ENCODE peak calls at places on chromosomes 6 and 20, in ten cellular contexts. F is keratinocyte; N is fibroblast of lung; P is CD8-positive, alpha-beta T cell; D is spleen; L is dorsolateral prefrontal cortex; S is heart left ventricle; X is pancreas; C is tibial artery; U is AG04450. Q is an unnamed sample. For H3K27me3, the result is how much of the 10 kb centered on the place peaks cover.

GRCh38 chr20:9215539-9215938 is 146.7 kb downstream of the PLCB4 start:
- DNase-seq in F (no peak), N (no peak), P (no peak), D (no peak), L (no peak), S (no peak), X (no peak), C (no peak), U (no peak), Q (no peak)

GRCh38 chr6:156828280-156828703 is 51.1 kb downstream of the ARID1B start:
- DNase-seq in F (peak), N (peak), P (no peak), D (no peak), L (no peak), S (peak), X (no peak), C (no peak), U (peak), Q (no peak)

GRCh38 chr6:15423286-15423957 is 177.6 kb downstream of the JARID2 start:
- DNase-seq in F (no peak), N (peak), P (no peak), D (no peak), L (no peak), S (no peak), X (no peak), C (no peak), U (no peak), Q (no peak)

GRCh38 chr20:137668-138131 is 4.7 kb upstream of the DEFB126 start:
- DNase-seq in F (no peak), N (no peak), P (no peak), D (no peak), L (no peak), S (no peak), X (no peak), C (no peak), U (no peak), Q (no peak)

GRCh38 chr6:11908706-11909105 is 103.4 kb upstream of the HIVEP1 start:
- DNase-seq in F (no peak), N (no peak), P (no peak), D (no peak), L (no peak), S (no peak), X (no peak), C (no peak), U (no peak), Q (no peak)

GRCh38 chr20:42392417-42392816 is 774.2 kb upstream of the CHD6 start:
- DNase-seq in F (no peak), N (no peak), P (no peak), D (no peak), L (no peak), S (no peak), X (no peak), C (no peak), U (no peak), Q (no peak)

GRCh38 chr20:29408034-29408695 is 1849.3 kb upstream of the DEFB115 start:
- DNase-seq in F (no peak), N (no peak), P (no peak), D (no peak), L (no peak), S (no peak), X (peak), C (no peak), U (no peak), Q (no peak)

GRCh38 chr6:38092462-38092861 is 272.9 kb downstream of the ZFAND3 start:
- DNase-seq in F (no peak), N (no peak), P (no peak), D (no peak), L (no peak), S (no peak), X (no peak), C (no peak), U (no peak), Q (no peak)

GRCh38 chr6:5126214-5126613 is 41.1 kb downstream of the PPP1R3G start:
- DNase-seq in F (no peak), N (peak), P (no peak), D (no peak), L (no peak), S (no peak), X (no peak), C (no peak), U (peak), Q (no peak)

GRCh38 chr6:24522090-24522820 is 27.5 kb downstream of the ALDH5A1 start:
- DNase-seq in F (no peak), N (peak), P (no peak), D (no peak), L (no peak), S (no peak), X (no peak), C (no peak), U (no peak), Q (no peak)

GRCh38 chr6:45930419-45931059 is 85.1 kb downstream of the CLIC5 start:
- DNase-seq in F (no peak), N (peak), P (peak), D (peak), L (peak), S (peak), X (peak), C (peak), U (peak), Q (peak)

GRCh38 chr20:57432874-57433491 is 41.8 kb downstream of the RBM38 start:
- DNase-seq in F (no peak), N (peak), P (peak), D (peak), L (no peak), S (peak), X (peak), C (peak), U (no peak), Q (no peak)

GRCh38 chr20:16575390-16576140 is 2.3 kb upstream of the KIF16B start:
- DNase-seq in F (no peak), N (no peak), P (no peak), D (no peak), L (no peak), S (no peak), X (no peak), C (no peak), U (no peak), Q (no peak)

GRCh38 chr20:35610833-35611427 is 4.7 kb upstream of the SPAG4 start:
- DNase-seq in F (no peak), N (no peak), P (no peak), D (no peak), L (no peak), S (no peak), X (no peak), C (no peak), U (no peak), Q (no peak)

DNA sequence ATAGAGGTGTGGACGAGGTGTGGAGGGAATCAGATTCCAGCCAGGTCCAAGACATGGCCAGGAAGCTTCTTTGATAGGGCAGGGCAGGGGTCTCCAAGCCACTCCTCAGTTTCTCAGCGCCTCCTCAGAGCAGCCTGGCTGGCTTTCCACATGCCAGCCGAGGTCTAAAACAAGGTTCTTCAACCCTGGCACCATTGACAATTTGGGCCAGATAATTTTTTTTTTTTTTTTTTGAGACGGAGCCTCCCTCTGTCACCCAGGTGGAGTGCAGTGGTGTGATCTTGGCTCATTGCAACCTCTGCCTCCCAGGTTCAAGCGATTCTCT is 21.3 kb upstream of the CHMP4B start:
- DNase-seq in F (no peak), N (no peak), P (no peak), D (no peak), L (no peak), S (no peak), X (no peak), C (no peak), U (no peak), Q (no peak)
- H3K27ac ChIP-seq in F (no peak), N (no peak), P (no peak), D (no peak), L (no peak), S (no peak), X (peak), C (no peak), U (no peak), Q (no peak)

DNA sequence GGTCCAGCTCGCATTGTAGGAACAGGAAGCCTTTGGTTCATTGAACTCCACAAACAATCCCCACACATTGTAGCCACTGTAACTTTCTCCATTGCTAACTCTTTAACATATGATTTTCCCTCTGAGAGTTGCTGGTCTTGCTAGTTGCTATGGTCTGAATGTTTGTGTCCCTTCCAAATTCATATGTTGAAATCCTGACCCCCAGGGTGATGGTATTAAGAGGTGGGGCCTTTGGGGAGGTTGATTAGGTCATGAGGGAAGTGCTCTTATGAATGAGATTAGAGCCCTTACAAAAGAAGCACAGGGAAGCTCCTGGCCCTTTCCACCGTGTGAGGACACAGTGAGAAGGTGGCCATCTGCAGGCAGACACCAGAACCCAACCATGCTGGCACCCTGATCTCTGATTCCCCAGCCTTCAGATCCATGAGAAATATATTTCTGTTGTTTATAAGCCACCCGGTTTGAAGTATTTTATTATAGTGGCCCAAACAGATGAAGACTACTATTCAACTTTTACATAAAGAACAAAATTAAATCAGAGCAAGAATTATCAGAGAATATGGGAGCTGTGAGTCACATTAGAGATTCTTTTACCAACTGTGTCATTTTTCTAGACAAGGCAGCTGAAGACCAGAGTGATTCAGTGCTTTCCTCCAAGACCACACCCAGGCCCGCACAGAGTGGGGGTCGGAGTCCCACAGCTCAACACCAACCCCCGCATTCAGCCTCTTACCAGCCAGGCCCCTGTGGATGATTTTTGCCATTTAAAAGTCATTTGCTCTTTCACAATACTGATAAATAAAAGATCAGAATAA is 143.0 kb downstream of the SAMD5 start:
- DNase-seq in F (no peak), N (peak), P (no peak), D (no peak), L (no peak), S (peak), X (no peak), C (no peak), U (no peak), Q (no peak)
- TF ChIP-seq CTCF in F (peak), N (peak), P (no peak), D (no peak), L (no peak), S (peak), X (no peak), C (no peak), U (peak), Q (no peak)

GRCh38 chr6:9612489-9612888 is 802.4 kb downstream of the TFAP2A start:
- DNase-seq in F (no peak), N (peak), P (no peak), D (no peak), L (no peak), S (no peak), X (no peak), C (no peak), U (no peak), Q (no peak)
- H3K27me3 ChIP-seq in F (under half), N (under half), P (under half), D (under half), L (under half), S (under half), X (under half), C (under half), U (under half), Q (under half)

GRCh38 chr20:50533464-50533863 is 23.3 kb downstream of the PTPN1 start:
- DNase-seq in F (no peak), N (no peak), P (no peak), D (no peak), L (no peak), S (no peak), X (no peak), C (no peak), U (no peak), Q (no peak)
- H3K27ac ChIP-seq in F (no peak), N (no peak), P (no peak), D (no peak), L (no peak), S (no peak), X (no peak), C (no peak), U (peak), Q (no peak)

GRCh38 chr6:97705568-97705967 is 422.6 kb upstream of the MMS22L start:
- DNase-seq in F (no peak), N (peak), P (no peak), D (no peak), L (no peak), S (no peak), X (no peak), C (no peak), U (no peak), Q (no peak)
- TF ChIP-seq CTCF in F (peak), N (peak), P (no peak), D (no peak), L (peak), S (no peak), X (no peak), C (no peak), U (peak), Q (no peak)

DNA sequence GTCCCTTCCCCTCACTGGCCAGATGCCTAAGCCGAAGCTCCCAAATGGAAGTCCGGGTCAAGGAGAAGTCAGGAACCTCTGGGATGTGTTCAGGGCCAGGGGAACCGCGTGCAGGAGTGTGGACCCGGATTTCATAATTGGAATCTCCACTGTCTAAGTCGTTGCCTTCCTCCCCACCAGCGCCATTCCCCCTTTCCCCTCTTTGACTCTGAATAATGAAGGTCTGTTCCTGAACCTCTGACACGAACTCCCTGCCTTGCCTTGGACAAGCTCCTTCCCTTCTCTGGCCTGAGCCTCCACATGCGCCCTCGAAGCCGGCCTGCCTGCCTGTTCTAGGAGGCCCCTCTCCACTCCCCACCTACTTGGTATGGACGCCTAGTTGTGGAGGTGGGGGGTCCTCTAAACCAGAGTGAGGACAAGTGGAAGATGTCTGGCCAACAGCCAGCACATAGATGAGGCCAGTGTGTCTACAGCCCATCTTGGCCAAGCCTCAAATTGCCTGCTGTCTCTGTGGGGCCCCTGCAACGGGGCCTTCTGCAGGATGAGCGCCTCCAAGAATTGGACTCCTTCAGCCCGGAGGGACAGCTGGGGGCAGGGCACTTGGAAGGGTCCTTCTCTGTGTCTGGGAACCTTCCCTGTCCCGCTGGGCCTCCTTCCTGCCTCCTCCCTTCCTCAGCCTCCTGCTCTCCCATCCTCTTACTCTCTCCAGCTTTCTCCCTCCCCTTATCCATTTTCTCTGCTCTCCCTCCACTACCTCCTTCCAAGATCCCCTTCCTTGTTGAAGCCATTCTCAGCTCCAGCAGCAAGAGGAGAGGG is 1.5 kb downstream of the MDFI start:
- DNase-seq in F (no peak), N (peak), P (no peak), D (peak), L (no peak), S (no peak), X (no peak), C (no peak), U (no peak), Q (no peak)
- H3K27me3 ChIP-seq in F (under half), N (under half), P (under half), D (half or more), L (under half), S (under half), X (under half), C (under half), U (half or more), Q (half or more)

GRCh38 chr20:13028001-13028400 is 19.2 kb downstream of the SPTLC3 start:
- DNase-seq in F (no peak), N (peak), P (no peak), D (no peak), L (no peak), S (no peak), X (no peak), C (no peak), U (no peak), Q (no peak)
- H3K27ac ChIP-seq in F (peak), N (no peak), P (no peak), D (no peak), L (no peak), S (no peak), X (no peak), C (no peak), U (no peak), Q (no peak)

DNA sequence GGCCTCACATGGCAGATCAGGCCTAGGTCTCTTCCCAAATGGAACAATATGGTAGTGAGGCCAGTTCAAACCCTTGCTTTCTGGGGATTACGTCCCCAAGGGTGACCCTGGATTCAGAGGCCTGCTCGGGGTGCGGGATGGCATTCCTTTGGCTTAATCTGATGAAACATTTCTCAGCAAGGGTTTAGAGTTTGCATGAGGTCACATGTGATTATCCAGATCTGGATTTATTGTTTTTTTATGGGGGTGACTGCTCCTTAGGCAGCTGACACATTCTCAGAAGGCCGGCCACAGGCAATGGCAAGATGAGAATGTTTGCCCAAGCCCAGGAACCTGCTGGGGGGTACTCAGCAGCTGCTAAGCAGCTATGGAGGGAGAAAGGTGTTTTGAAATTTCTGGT is 37.7 kb upstream of the FUCA2 start:
- DNase-seq in F (no peak), N (no peak), P (no peak), D (no peak), L (no peak), S (no peak), X (no peak), C (no peak), U (no peak), Q (no peak)
- TF ChIP-seq CTCF in F (no peak), N (no peak), P (no peak), D (no peak), L (no peak), S (no peak), X (no peak), C (no peak), U (no peak), Q (no peak)

DNA sequence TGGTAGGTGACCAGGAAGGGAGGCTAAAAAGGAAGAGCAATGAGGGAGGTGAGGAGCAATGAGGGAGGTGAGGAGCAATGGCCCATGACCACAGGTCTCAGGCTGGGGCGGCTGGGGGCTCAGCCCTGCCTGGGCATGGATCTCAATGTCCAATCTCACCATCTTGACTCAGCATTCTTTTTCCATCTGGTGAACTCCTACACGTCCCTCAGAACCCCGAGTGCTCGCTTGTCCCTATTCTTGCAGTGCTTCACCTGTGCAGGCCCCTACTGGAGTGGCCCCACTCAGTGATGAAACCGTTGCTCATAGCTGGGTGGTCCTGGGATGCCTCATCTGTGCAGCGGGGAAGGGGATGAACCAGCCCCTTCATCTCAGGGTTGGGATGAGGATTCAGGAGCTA is 16.9 kb upstream of the RBBP8NL start:
- DNase-seq in F (no peak), N (no peak), P (no peak), D (no peak), L (no peak), S (no peak), X (no peak), C (no peak), U (no peak), Q (no peak)
- H3K27me3 ChIP-seq in F (under half), N (under half), P (under half), D (half or more), L (under half), S (under half), X (under half), C (under half), U (under half), Q (under half)

GRCh38 chr6:76465410-76465809 is 392.9 kb upstream of the IMPG1 start:
- DNase-seq in F (no peak), N (no peak), P (no peak), D (no peak), L (no peak), S (no peak), X (no peak), C (no peak), U (no peak), Q (no peak)
- H3K27ac ChIP-seq in F (no peak), N (no peak), P (no peak), D (no peak), L (no peak), S (no peak), X (no peak), C (no peak), U (no peak), Q (no peak)

Q was measured in CD4-positive, alpha-beta T cell.